ENCODE peak calls at places on chromosome 14, in four cellular contexts. One of them, this sample, is unnamed.

GRCh38 chr14:28676481-28676880 is 90.1 kb upstream of the FOXG1 start:
- DNase-seq in kidney epithelial cell: peak; percentile 63
- DNase-seq in skeletal muscle cell: peak; percentile 84
- DNase-seq in type B pancreatic cell: no peak
- DNase-seq in this sample: no peak

GRCh38 chr14:75690010-75690409 is 29.0 kb downstream of the TTLL5 start:
- DNase-seq in kidney epithelial cell: no peak
- DNase-seq in skeletal muscle cell: no peak
- DNase-seq in type B pancreatic cell: no peak
- DNase-seq in this sample: no peak

GRCh38 chr14:88746042-88746441 is 46.7 kb downstream of the EML5 start:
- DNase-seq in kidney epithelial cell: no peak
- DNase-seq in skeletal muscle cell: no peak
- DNase-seq in type B pancreatic cell: no peak
- DNase-seq in this sample: no peak

GRCh38 chr14:45610303-45610702 is 357.3 kb upstream of the MIS18BP1 start:
- DNase-seq in kidney epithelial cell: peak; percentile 10
- DNase-seq in skeletal muscle cell: no peak
- DNase-seq in type B pancreatic cell: no peak
- DNase-seq in this sample: no peak

GRCh38 chr14:99229654-99230215 is 42.3 kb downstream of the BCL11B start:
- DNase-seq in kidney epithelial cell: no peak
- DNase-seq in skeletal muscle cell: no peak
- DNase-seq in type B pancreatic cell: no peak
- DNase-seq in this sample: no peak

GRCh38 chr14:76348898-76349297 is 27.0 kb upstream of the ESRRB start:
- DNase-seq in kidney epithelial cell: peak; percentile 70
- DNase-seq in skeletal muscle cell: peak; percentile 40
- DNase-seq in type B pancreatic cell: no peak
- DNase-seq in this sample: no peak

GRCh38 chr14:105857816-105858675 is 331.7 kb downstream of the TMEM121 start:
- DNase-seq in kidney epithelial cell: no peak
- DNase-seq in skeletal muscle cell: no peak
- DNase-seq in type B pancreatic cell: peak; percentile 58
- DNase-seq in this sample: peak; percentile 33

GRCh38 chr14:91980157-91980556 is 32.7 kb upstream of the FBLN5 start:
- DNase-seq in kidney epithelial cell: peak; percentile 94
- DNase-seq in skeletal muscle cell: peak; percentile 80
- DNase-seq in type B pancreatic cell: no peak
- DNase-seq in this sample: no peak

GRCh38 chr14:54796961-54797360 is 105.7 kb downstream of the GCH1 start:
- DNase-seq in kidney epithelial cell: no peak
- DNase-seq in skeletal muscle cell: peak; percentile 58
- DNase-seq in type B pancreatic cell: no peak
- DNase-seq in this sample: peak; percentile 14

GRCh38 chr14:92950193-92950540 is 27.2 kb downstream of the CHGA start:
- DNase-seq in kidney epithelial cell: no peak
- DNase-seq in skeletal muscle cell: no peak
- DNase-seq in type B pancreatic cell: no peak
- DNase-seq in this sample: no peak

GRCh38 chr14:101027291-101027690 is 123.8 kb upstream of the RTL1 start:
- DNase-seq in kidney epithelial cell: no peak
- DNase-seq in skeletal muscle cell: no peak
- DNase-seq in type B pancreatic cell: no peak
- DNase-seq in this sample: no peak

GRCh38 chr14:60573943-60574496 is 65.1 kb downstream of the SIX6 start:
- DNase-seq in kidney epithelial cell: no peak
- DNase-seq in skeletal muscle cell: peak; percentile 79
- DNase-seq in type B pancreatic cell: no peak
- DNase-seq in this sample: no peak

GRCh38 chr14:49582211-49582977 is 3.8 kb downstream of the RPS29 start:
- DNase-seq in kidney epithelial cell: no peak
- DNase-seq in skeletal muscle cell: no peak
- DNase-seq in type B pancreatic cell: no peak
- DNase-seq in this sample: no peak

GRCh38 chr14:52086755-52087154 is 17.9 kb upstream of the NID2 start:
- DNase-seq in kidney epithelial cell: no peak
- DNase-seq in skeletal muscle cell: no peak
- DNase-seq in type B pancreatic cell: no peak
- DNase-seq in this sample: no peak

GRCh38 chr14:80629606-80630005 is 311.9 kb downstream of the CEP128 start:
- DNase-seq in kidney epithelial cell: no peak
- DNase-seq in skeletal muscle cell: no peak
- DNase-seq in type B pancreatic cell: no peak
- DNase-seq in this sample: no peak

GRCh38 chr14:34234258-34234657 is 227.8 kb downstream of the SPTSSA start:
- DNase-seq in kidney epithelial cell: no peak
- DNase-seq in skeletal muscle cell: no peak
- DNase-seq in type B pancreatic cell: no peak
- DNase-seq in this sample: no peak

GRCh38 chr14:31059152-31059924 is 33.2 kb upstream of the STRN3 start:
- DNase-seq in kidney epithelial cell: peak; percentile 75
- DNase-seq in skeletal muscle cell: peak; percentile 77
- DNase-seq in type B pancreatic cell: no peak
- DNase-seq in this sample: no peak

GRCh38 chr14:51867753-51868152 is 7.3 kb downstream of the GNG2 start:
- DNase-seq in kidney epithelial cell: no peak
- DNase-seq in skeletal muscle cell: no peak
- DNase-seq in type B pancreatic cell: no peak
- DNase-seq in this sample: no peak

GRCh38 chr14:68913516-68913915 is 65.6 kb downstream of the ACTN1 start:
- DNase-seq in kidney epithelial cell: no peak
- DNase-seq in skeletal muscle cell: no peak
- DNase-seq in type B pancreatic cell: no peak
- DNase-seq in this sample: no peak

GRCh38 chr14:90381999-90382451 is 14.8 kb upstream of the CALM1 start:
- DNase-seq in kidney epithelial cell: no peak
- DNase-seq in skeletal muscle cell: no peak
- DNase-seq in type B pancreatic cell: no peak
- DNase-seq in this sample: no peak

GRCh38 chr14:54207075-54207474 is 189.7 kb upstream of the CDKN3 start:
- DNase-seq in kidney epithelial cell: no peak
- DNase-seq in skeletal muscle cell: no peak
- DNase-seq in type B pancreatic cell: no peak
- DNase-seq in this sample: no peak

This sample was measured in coronary artery.